ENCODE peak calls at places on chromosomes 3 and 15, in ten cellular contexts. One of them, this sample, is unnamed.

GRCh38 chr3:45486926-45487325 is 98.5 kb downstream of the LARS2 start:
- DNase-seq in heart right ventricle: no peak
- DNase-seq in tibial artery: no peak
- DNase-seq in Peyer's patch: no peak
- DNase-seq in heart left ventricle: no peak
- DNase-seq in epithelial cell of esophagus: peak
- DNase-seq in fibroblast of lung: no peak
- DNase-seq in AG10803: peak
- DNase-seq in right lobe of liver: no peak
- DNase-seq in A549: no peak
- DNase-seq in this sample: no peak

GRCh38 chr3:16299746-16300145 is 34.7 kb downstream of the OXNAD1 start:
- DNase-seq in A549: no peak
- DNase-seq in right lobe of liver: no peak
- DNase-seq in AG10803: no peak
- DNase-seq in heart right ventricle: no peak
- DNase-seq in epithelial cell of esophagus: no peak
- DNase-seq in heart left ventricle: no peak
- DNase-seq in fibroblast of lung: no peak
- DNase-seq in tibial artery: no peak
- DNase-seq in Peyer's patch: no peak
- DNase-seq in this sample: no peak

GRCh38 chr3:38153986-38154608 is 11.2 kb upstream of the OXSR1 start:
- DNase-seq in heart right ventricle: no peak
- DNase-seq in epithelial cell of esophagus: peak
- DNase-seq in tibial artery: no peak
- DNase-seq in fibroblast of lung: peak
- DNase-seq in heart left ventricle: no peak
- DNase-seq in A549: no peak
- DNase-seq in AG10803: peak
- DNase-seq in right lobe of liver: no peak
- DNase-seq in Peyer's patch: no peak
- DNase-seq in this sample: no peak

GRCh38 chr3:138043266-138044029 is 33.5 kb downstream of the CLDN18 start:
- DNase-seq in A549: no peak
- DNase-seq in right lobe of liver: no peak
- DNase-seq in heart left ventricle: no peak
- DNase-seq in Peyer's patch: no peak
- DNase-seq in heart right ventricle: no peak
- DNase-seq in tibial artery: no peak
- DNase-seq in epithelial cell of esophagus: peak
- DNase-seq in fibroblast of lung: peak
- DNase-seq in AG10803: peak
- DNase-seq in this sample: peak

GRCh38 chr3:188697127-188697526 is 474.6 kb upstream of the TPRG1 start:
- DNase-seq in epithelial cell of esophagus: no peak
- DNase-seq in fibroblast of lung: no peak
- DNase-seq in heart left ventricle: no peak
- DNase-seq in Peyer's patch: no peak
- DNase-seq in heart right ventricle: no peak
- DNase-seq in right lobe of liver: no peak
- DNase-seq in tibial artery: no peak
- DNase-seq in A549: no peak
- DNase-seq in AG10803: no peak
- DNase-seq in this sample: no peak

GRCh38 chr3:126357299-126358037 is at the start of gene KLF15:
- DNase-seq in A549: peak
- DNase-seq in Peyer's patch: peak
- DNase-seq in epithelial cell of esophagus: peak
- DNase-seq in heart right ventricle: peak
- DNase-seq in right lobe of liver: peak
- DNase-seq in heart left ventricle: peak
- DNase-seq in fibroblast of lung: peak
- DNase-seq in AG10803: peak
- DNase-seq in tibial artery: peak
- DNase-seq in this sample: no peak

GRCh38 chr15:94235681-94236080 is 4.3 kb downstream of the MCTP2 start:
- DNase-seq in A549: no peak
- DNase-seq in fibroblast of lung: no peak
- DNase-seq in heart left ventricle: no peak
- DNase-seq in epithelial cell of esophagus: peak
- DNase-seq in heart right ventricle: no peak
- DNase-seq in right lobe of liver: no peak
- DNase-seq in Peyer's patch: no peak
- DNase-seq in AG10803: no peak
- DNase-seq in tibial artery: no peak
- DNase-seq in this sample: no peak

GRCh38 chr3:50502584-50503423 is 630 bp downstream of the CACNA2D2 start:
- DNase-seq in heart left ventricle: no peak
- DNase-seq in epithelial cell of esophagus: no peak
- DNase-seq in heart right ventricle: no peak
- DNase-seq in right lobe of liver: no peak
- DNase-seq in AG10803: no peak
- DNase-seq in fibroblast of lung: no peak
- DNase-seq in A549: no peak
- DNase-seq in tibial artery: no peak
- DNase-seq in Peyer's patch: no peak
- DNase-seq in this sample: no peak

GRCh38 chr3:31962801-31963205 is 18.3 kb downstream of the OSBPL10 start:
- DNase-seq in right lobe of liver: no peak
- DNase-seq in heart left ventricle: no peak
- DNase-seq in heart right ventricle: no peak
- DNase-seq in tibial artery: no peak
- DNase-seq in A549: peak
- DNase-seq in Peyer's patch: no peak
- DNase-seq in fibroblast of lung: no peak
- DNase-seq in AG10803: no peak
- DNase-seq in epithelial cell of esophagus: peak
- DNase-seq in this sample: no peak

DNA sequence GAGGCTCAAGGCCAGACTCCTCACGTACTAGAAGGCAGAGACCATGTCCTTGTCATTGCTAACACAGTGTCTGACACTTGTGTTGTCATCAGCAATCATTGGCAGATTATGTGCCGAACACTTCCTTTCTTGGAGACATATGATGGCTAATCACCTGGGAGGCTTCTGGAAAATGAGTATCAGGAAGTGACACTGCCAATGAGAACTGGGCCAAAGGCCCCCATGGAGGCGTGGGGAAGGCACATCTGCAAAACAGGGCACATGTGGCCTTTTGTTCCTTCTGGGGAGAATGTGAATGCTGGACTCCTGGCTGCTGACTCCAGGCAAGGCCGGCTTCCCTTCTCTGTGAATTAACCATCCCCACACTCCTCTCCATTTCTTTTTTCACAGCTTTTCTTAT is 6.9 kb downstream of the TM6SF1 start:
- DNase-seq in heart right ventricle: no peak
- DNase-seq in heart left ventricle: no peak
- DNase-seq in A549: no peak
- DNase-seq in Peyer's patch: no peak
- DNase-seq in fibroblast of lung: no peak
- DNase-seq in AG10803: no peak
- DNase-seq in epithelial cell of esophagus: no peak
- DNase-seq in right lobe of liver: no peak
- DNase-seq in tibial artery: no peak
- DNase-seq in this sample: no peak
- H3K4me3 ChIP-seq in heart right ventricle: no peak
- H3K4me3 ChIP-seq in heart left ventricle: no peak
- H3K4me3 ChIP-seq in A549: no peak
- H3K4me3 ChIP-seq in Peyer's patch: no peak
- H3K4me3 ChIP-seq in fibroblast of lung: no peak
- H3K4me3 ChIP-seq in AG10803: no peak
- H3K4me3 ChIP-seq in epithelial cell of esophagus: no peak
- H3K4me3 ChIP-seq in right lobe of liver: no peak
- H3K4me3 ChIP-seq in tibial artery: no peak
- H3K4me3 ChIP-seq in this sample: no peak

GRCh38 chr3:131895766-131896165 is 139.0 kb downstream of the CPNE4 start:
- DNase-seq in epithelial cell of esophagus: no peak
- DNase-seq in heart right ventricle: no peak
- DNase-seq in Peyer's patch: no peak
- DNase-seq in tibial artery: no peak
- DNase-seq in heart left ventricle: no peak
- DNase-seq in A549: no peak
- DNase-seq in AG10803: no peak
- DNase-seq in fibroblast of lung: no peak
- DNase-seq in right lobe of liver: no peak
- DNase-seq in this sample: no peak

GRCh38 chr3:131896285-131896684 is 138.5 kb downstream of the CPNE4 start:
- DNase-seq in right lobe of liver: no peak
- DNase-seq in A549: no peak
- DNase-seq in fibroblast of lung: no peak
- DNase-seq in Peyer's patch: no peak
- DNase-seq in epithelial cell of esophagus: no peak
- DNase-seq in heart left ventricle: no peak
- DNase-seq in tibial artery: no peak
- DNase-seq in AG10803: no peak
- DNase-seq in heart right ventricle: no peak
- DNase-seq in this sample: no peak

GRCh38 chr3:131892331-131892730 is 142.5 kb downstream of the CPNE4 start:
- DNase-seq in epithelial cell of esophagus: no peak
- DNase-seq in fibroblast of lung: peak
- DNase-seq in Peyer's patch: no peak
- DNase-seq in right lobe of liver: no peak
- DNase-seq in heart right ventricle: no peak
- DNase-seq in tibial artery: no peak
- DNase-seq in heart left ventricle: no peak
- DNase-seq in AG10803: no peak
- DNase-seq in A549: no peak
- DNase-seq in this sample: no peak
- TF ChIP-seq CTCF in epithelial cell of esophagus: no peak
- TF ChIP-seq CTCF in fibroblast of lung: no peak
- TF ChIP-seq CTCF in Peyer's patch: no peak
- TF ChIP-seq CTCF in right lobe of liver: no peak
- TF ChIP-seq CTCF in heart right ventricle: no peak
- TF ChIP-seq CTCF in tibial artery: no peak
- TF ChIP-seq CTCF in heart left ventricle: no peak
- TF ChIP-seq CTCF in AG10803: peak
- TF ChIP-seq CTCF in A549: no peak
- TF ChIP-seq CTCF in this sample: no peak

GRCh38 chr15:75201609-75202250 is at the start of gene C15orf39:
- DNase-seq in A549: peak
- DNase-seq in right lobe of liver: peak
- DNase-seq in epithelial cell of esophagus: peak
- DNase-seq in tibial artery: peak
- DNase-seq in AG10803: peak
- DNase-seq in Peyer's patch: peak
- DNase-seq in heart right ventricle: peak
- DNase-seq in heart left ventricle: peak
- DNase-seq in fibroblast of lung: peak
- DNase-seq in this sample: no peak

GRCh38 chr15:75200765-75201608 is 695 bp upstream of the C15orf39 start:
- DNase-seq in right lobe of liver: no peak
- DNase-seq in heart right ventricle: no peak
- DNase-seq in Peyer's patch: peak
- DNase-seq in heart left ventricle: no peak
- DNase-seq in A549: no peak
- DNase-seq in AG10803: no peak
- DNase-seq in tibial artery: peak
- DNase-seq in fibroblast of lung: peak
- DNase-seq in epithelial cell of esophagus: peak
- DNase-seq in this sample: no peak

GRCh38 chr15:75198560-75199346 is 2.9 kb upstream of the C15orf39 start:
- DNase-seq in heart left ventricle: no peak
- DNase-seq in epithelial cell of esophagus: peak
- DNase-seq in A549: peak
- DNase-seq in fibroblast of lung: peak
- DNase-seq in AG10803: no peak
- DNase-seq in heart right ventricle: no peak
- DNase-seq in tibial artery: no peak
- DNase-seq in right lobe of liver: no peak
- DNase-seq in Peyer's patch: no peak
- DNase-seq in this sample: no peak

GRCh38 chr15:75199347-75199976 is 2.2 kb upstream of the C15orf39 start:
- DNase-seq in A549: no peak
- DNase-seq in tibial artery: no peak
- DNase-seq in Peyer's patch: no peak
- DNase-seq in epithelial cell of esophagus: no peak
- DNase-seq in heart left ventricle: no peak
- DNase-seq in fibroblast of lung: no peak
- DNase-seq in AG10803: no peak
- DNase-seq in right lobe of liver: no peak
- DNase-seq in heart right ventricle: no peak
- DNase-seq in this sample: no peak

GRCh38 chr15:75200391-75200764 is 1.3 kb upstream of the C15orf39 start:
- DNase-seq in right lobe of liver: no peak
- DNase-seq in heart left ventricle: no peak
- DNase-seq in heart right ventricle: no peak
- DNase-seq in Peyer's patch: no peak
- DNase-seq in tibial artery: no peak
- DNase-seq in epithelial cell of esophagus: no peak
- DNase-seq in fibroblast of lung: no peak
- DNase-seq in AG10803: no peak
- DNase-seq in A549: no peak
- DNase-seq in this sample: no peak
- H3K4me3 ChIP-seq in right lobe of liver: no peak
- H3K4me3 ChIP-seq in heart left ventricle: no peak
- H3K4me3 ChIP-seq in heart right ventricle: peak
- H3K4me3 ChIP-seq in Peyer's patch: no peak
- H3K4me3 ChIP-seq in tibial artery: no peak
- H3K4me3 ChIP-seq in epithelial cell of esophagus: no peak
- H3K4me3 ChIP-seq in fibroblast of lung: no peak
- H3K4me3 ChIP-seq in AG10803: no peak
- H3K4me3 ChIP-seq in A549: no peak
- H3K4me3 ChIP-seq in this sample: no peak

GRCh38 chr3:115975353-115975752 is 352.0 kb downstream of the GAP43 start:
- DNase-seq in AG10803: peak
- DNase-seq in epithelial cell of esophagus: peak
- DNase-seq in tibial artery: no peak
- DNase-seq in right lobe of liver: no peak
- DNase-seq in fibroblast of lung: peak
- DNase-seq in Peyer's patch: no peak
- DNase-seq in heart right ventricle: no peak
- DNase-seq in A549: peak
- DNase-seq in heart left ventricle: no peak
- DNase-seq in this sample: no peak

GRCh38 chr3:115975796-115976195 is 352.5 kb downstream of the GAP43 start:
- DNase-seq in heart left ventricle: no peak
- DNase-seq in A549: no peak
- DNase-seq in heart right ventricle: no peak
- DNase-seq in epithelial cell of esophagus: no peak
- DNase-seq in Peyer's patch: no peak
- DNase-seq in AG10803: no peak
- DNase-seq in fibroblast of lung: no peak
- DNase-seq in right lobe of liver: no peak
- DNase-seq in tibial artery: no peak
- DNase-seq in this sample: no peak

GRCh38 chr3:115980709-115981108 is 357.4 kb downstream of the GAP43 start:
- DNase-seq in A549: no peak
- DNase-seq in AG10803: no peak
- DNase-seq in Peyer's patch: no peak
- DNase-seq in tibial artery: no peak
- DNase-seq in right lobe of liver: no peak
- DNase-seq in epithelial cell of esophagus: no peak
- DNase-seq in heart left ventricle: no peak
- DNase-seq in heart right ventricle: no peak
- DNase-seq in fibroblast of lung: no peak
- DNase-seq in this sample: no peak

GRCh38 chr3:115974940-115975339 is 351.6 kb downstream of the GAP43 start:
- DNase-seq in heart left ventricle: no peak
- DNase-seq in A549: no peak
- DNase-seq in AG10803: no peak
- DNase-seq in heart right ventricle: no peak
- DNase-seq in fibroblast of lung: peak
- DNase-seq in right lobe of liver: no peak
- DNase-seq in epithelial cell of esophagus: peak
- DNase-seq in Peyer's patch: no peak
- DNase-seq in tibial artery: no peak
- DNase-seq in this sample: no peak

GRCh38 chr3:115977866-115978265 is 354.6 kb downstream of the GAP43 start:
- DNase-seq in heart right ventricle: no peak
- DNase-seq in AG10803: no peak
- DNase-seq in tibial artery: no peak
- DNase-seq in epithelial cell of esophagus: no peak
- DNase-seq in fibroblast of lung: no peak
- DNase-seq in right lobe of liver: no peak
- DNase-seq in A549: no peak
- DNase-seq in heart left ventricle: no peak
- DNase-seq in Peyer's patch: no peak
- DNase-seq in this sample: no peak
- TF ChIP-seq CTCF in heart right ventricle: no peak
- TF ChIP-seq CTCF in AG10803: no peak
- TF ChIP-seq CTCF in tibial artery: no peak
- TF ChIP-seq CTCF in epithelial cell of esophagus: peak
- TF ChIP-seq CTCF in fibroblast of lung: no peak
- TF ChIP-seq CTCF in right lobe of liver: no peak
- TF ChIP-seq CTCF in A549: no peak
- TF ChIP-seq CTCF in heart left ventricle: no peak
- TF ChIP-seq CTCF in Peyer's patch: no peak
- TF ChIP-seq CTCF in this sample: no peak